ENCODE peak calls at places on chromosome 15, in four cellular contexts. R, F, U and D are unnamed samples. For H3K27me3 and H3K9me3, the result is how much of the 10 kb centered on the place peaks cover.

GRCh38 chr15:86650084-86650483 is 570.4 kb downstream of the AGBL1 start:
- DNase-seq in R (no peak), F (no peak), U (no peak), D (no peak)

GRCh38 chr15:93985925-93986324 is 245.4 kb upstream of the MCTP2 start:
- DNase-seq in R (no peak), F (no peak), U (no peak), D (no peak)

GRCh38 chr15:89361451-89362202 is 27.0 kb upstream of the POLG start:
- DNase-seq in R (peak), F (peak), U (peak), D (peak)

GRCh38 chr15:38507570-38507969 is 53.6 kb downstream of the FAM98B start:
- DNase-seq in R (no peak), F (no peak), U (no peak), D (no peak)

GRCh38 chr15:100330221-100330620 is 11.6 kb downstream of the ADAMTS17 start:
- DNase-seq in R (no peak), F (no peak), U (no peak), D (no peak)

GRCh38 chr15:52256366-52256765 is 39.2 kb downstream of the MYO5C start:
- DNase-seq in R (peak), F (peak), U (peak), D (peak)

GRCh38 chr15:99447497-99448371 is 118.0 kb upstream of the MEF2A start:
- DNase-seq in R (no peak), F (no peak), U (no peak), D (peak)

GRCh38 chr15:70835415-70835814 is 18.5 kb downstream of the LARP6 start:
- DNase-seq in R (no peak), F (no peak), U (peak), D (peak)

GRCh38 chr15:55290361-55291057 is 896 bp upstream of the RAB27A start:
- DNase-seq in R (peak), F (peak), U (peak), D (peak)

GRCh38 chr15:98760975-98761374 is 112.6 kb downstream of the IGF1R start:
- DNase-seq in R (no peak), F (no peak), U (no peak), D (no peak)

GRCh38 chr15:74041311-74041756 is 41.0 kb downstream of the GOLGA6A start:
- DNase-seq in R (no peak), F (no peak), U (no peak), D (no peak)
- H3K27ac ChIP-seq in R (peak), F (peak), U (peak), D (peak)

DNA sequence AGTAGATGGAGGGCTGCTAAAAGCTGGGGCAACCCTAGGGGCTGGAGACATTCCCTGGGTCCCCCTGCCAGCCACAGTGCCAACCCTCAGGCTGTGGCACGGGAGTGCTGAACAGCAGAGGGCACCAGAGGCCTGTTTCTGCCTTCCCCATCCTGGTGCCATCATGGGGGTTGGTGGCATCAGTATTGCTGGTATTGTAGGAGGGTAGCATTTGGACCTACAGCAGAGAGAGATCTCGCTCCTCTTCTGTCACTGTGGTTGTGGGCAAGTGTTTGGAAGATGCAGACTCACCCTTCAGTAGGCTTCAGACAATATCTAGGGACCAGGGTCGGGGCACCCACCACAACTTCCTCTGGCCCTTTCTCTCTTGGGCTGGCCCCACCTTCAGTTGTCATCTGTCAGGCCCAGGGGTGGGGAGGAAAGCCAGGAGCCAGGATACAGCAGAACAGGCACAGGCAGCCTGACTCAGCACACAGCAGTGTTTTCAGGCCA is 123.5 kb downstream of the RPLP1 start:
- DNase-seq in R (peak), F (peak), U (no peak), D (peak)
- H3K27me3 ChIP-seq in R (under half), F (under half), U (under half), D (under half)

GRCh38 chr15:65394280-65394789 is 16.5 kb upstream of the IGDCC3 start:
- DNase-seq in R (no peak), F (no peak), U (no peak), D (no peak)

GRCh38 chr15:65394936-65395335 is 17.1 kb upstream of the IGDCC3 start:
- DNase-seq in R (no peak), F (no peak), U (no peak), D (no peak)

GRCh38 chr15:65396965-65397317 is 19.1 kb upstream of the IGDCC3 start:
- DNase-seq in R (no peak), F (no peak), U (no peak), D (no peak)

GRCh38 chr15:65395567-65396185 is 17.9 kb upstream of the IGDCC3 start:
- DNase-seq in R (no peak), F (no peak), U (no peak), D (no peak)

GRCh38 chr15:65396283-65396964 is 18.6 kb upstream of the IGDCC3 start:
- DNase-seq in R (no peak), F (no peak), U (no peak), D (no peak)
- H3K9me3 ChIP-seq in R (under half), F (under half), U (under half), D (under half)

GRCh38 chr15:33027636-33028035 is 166.9 kb downstream of the FMN1 start:
- DNase-seq in R (no peak), F (no peak), U (no peak), D (no peak)

GRCh38 chr15:33026614-33027013 is 167.9 kb downstream of the FMN1 start:
- DNase-seq in R (no peak), F (no peak), U (no peak), D (no peak)

GRCh38 chr15:33019354-33019981 is 175.0 kb downstream of the FMN1 start:
- DNase-seq in R (no peak), F (no peak), U (no peak), D (no peak)

GRCh38 chr15:33021806-33022389 is 172.6 kb downstream of the FMN1 start:
- DNase-seq in R (no peak), F (no peak), U (no peak), D (no peak)

DNA sequence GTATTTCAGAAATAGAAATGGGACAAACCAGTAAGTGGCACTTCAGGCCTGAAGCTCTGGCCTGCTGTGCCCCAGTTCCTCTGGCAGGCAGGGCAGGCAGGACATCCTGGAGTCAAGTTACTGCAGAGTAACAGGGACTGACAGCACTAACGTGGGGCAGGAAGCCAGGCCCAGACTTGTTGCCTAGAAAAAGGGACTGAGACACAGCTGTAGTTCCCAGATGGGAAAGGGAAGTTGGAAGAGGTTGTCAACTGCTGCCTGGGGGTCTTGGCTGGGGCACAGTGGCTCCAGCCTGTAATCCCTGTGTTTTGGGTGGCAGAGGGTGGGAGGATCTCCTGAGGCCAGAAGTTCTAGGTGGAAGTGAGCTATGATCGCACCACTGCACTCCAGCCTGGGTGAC is 171.9 kb downstream of the FMN1 start:
- DNase-seq in R (peak), F (peak), U (no peak), D (no peak)
- H3K27ac ChIP-seq in R (peak), F (peak), U (no peak), D (no peak)

GRCh38 chr15:77838595-77838994 is 205.9 kb upstream of the LINGO1 start:
- DNase-seq in R (no peak), F (no peak), U (no peak), D (no peak)

GRCh38 chr15:77840962-77841361 is 208.2 kb upstream of the LINGO1 start:
- DNase-seq in R (no peak), F (no peak), U (no peak), D (no peak)

GRCh38 chr15:77839431-77839830 is 206.7 kb upstream of the LINGO1 start:
- DNase-seq in R (no peak), F (no peak), U (no peak), D (no peak)

GRCh38 chr15:77839970-77840609 is 207.4 kb upstream of the LINGO1 start:
- DNase-seq in R (no peak), F (no peak), U (no peak), D (no peak)

GRCh38 chr15:77841376-77841775 is 208.7 kb upstream of the LINGO1 start:
- DNase-seq in R (no peak), F (no peak), U (no peak), D (no peak)
- H3K27me3 ChIP-seq in R (under half), F (under half), U (under half), D (under half)

GRCh38 chr15:25238126-25238525 is 200.7 kb downstream of the UBE3A start:
- DNase-seq in R (no peak), F (no peak), U (no peak), D (no peak)
- H3K9me3 ChIP-seq in R (under half), F (half or more), U (under half), D (under half)

DNA sequence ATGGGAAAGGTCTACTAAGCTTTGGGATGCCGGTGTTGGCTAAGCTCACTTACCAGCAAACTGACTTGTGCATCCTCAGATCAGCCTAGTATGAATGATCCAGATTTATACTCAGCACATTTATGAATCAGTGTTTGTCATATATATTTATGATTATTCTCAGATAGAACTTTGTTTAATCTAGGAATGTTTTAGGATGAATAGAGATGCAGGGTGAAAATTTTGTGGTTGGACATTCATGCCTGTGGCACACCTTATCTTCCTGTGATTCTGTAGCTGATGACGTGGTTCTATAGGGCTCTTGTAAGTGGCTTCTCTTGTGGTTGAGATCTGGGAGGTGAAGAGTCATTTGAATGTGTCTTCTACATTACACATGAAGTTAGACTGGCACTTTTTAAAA is 11.4 kb downstream of the CDIN1 start:
- DNase-seq in R (no peak), F (no peak), U (no peak), D (no peak)
- H3K27ac ChIP-seq in R (no peak), F (no peak), U (peak), D (no peak)

DNA sequence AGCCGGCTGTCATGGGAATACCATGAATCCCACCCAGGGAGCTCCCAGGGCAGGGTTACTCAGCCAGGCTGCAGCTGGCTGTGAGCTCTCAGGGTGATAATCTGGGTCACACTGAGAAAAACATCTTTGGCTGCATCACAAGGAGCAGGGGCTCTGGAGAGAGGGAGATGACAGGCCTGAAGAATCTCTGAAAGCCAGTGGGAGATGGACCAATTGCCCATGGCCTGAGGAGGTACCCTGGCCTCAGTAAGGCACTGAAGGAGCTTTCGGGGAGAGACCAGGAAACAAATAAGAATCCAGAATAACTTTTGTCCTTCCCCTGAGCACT is 28.2 kb upstream of the GOLGA6C start:
- DNase-seq in R (no peak), F (no peak), U (no peak), D (no peak)
- H3K27me3 ChIP-seq in R (under half), F (under half), U (under half), D (under half)

DNA sequence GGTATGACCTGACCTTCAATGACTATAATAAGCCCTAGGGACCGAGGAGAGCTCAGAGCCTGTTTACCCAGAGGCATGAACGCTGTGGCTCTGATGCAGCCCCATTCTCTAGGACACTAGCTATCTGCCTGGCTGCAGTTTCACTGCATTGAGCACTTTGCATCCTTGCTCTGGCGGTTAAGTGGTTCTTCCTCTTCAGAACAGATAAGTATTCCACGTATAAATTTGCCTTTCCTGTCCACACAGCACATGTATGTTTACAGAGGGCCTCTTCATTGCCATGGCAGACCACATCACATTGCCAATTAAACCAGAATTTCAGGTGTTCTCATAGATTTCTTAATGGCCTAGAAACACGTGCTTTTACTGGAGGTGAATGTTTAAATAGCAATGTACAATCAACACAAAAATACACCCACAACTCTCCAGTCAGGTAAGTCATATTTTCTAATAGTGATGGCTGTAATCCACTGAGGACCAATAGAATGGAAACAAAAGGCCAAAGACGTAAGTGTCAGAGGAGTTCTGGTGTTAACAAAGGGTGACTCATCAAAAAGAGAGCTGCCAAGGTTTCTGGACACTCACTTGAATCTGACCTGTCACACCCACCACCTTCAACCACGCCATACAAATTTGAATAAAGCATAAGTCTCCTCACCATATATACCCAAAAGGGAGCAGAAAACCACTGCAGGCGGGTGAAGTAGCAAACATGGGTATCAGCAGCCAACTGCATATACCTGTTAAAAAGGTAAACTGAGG is 553.4 kb downstream of the OCA2 start:
- DNase-seq in R (no peak), F (no peak), U (no peak), D (no peak)
- H3K9me3 ChIP-seq in R (under half), F (under half), U (under half), D (under half)

GRCh38 chr15:74820056-74820455 is 6.4 kb upstream of the CPLX3 start:
- DNase-seq in R (no peak), F (no peak), U (no peak), D (no peak)

GRCh38 chr15:74817370-74817737 is 4.7 kb downstream of the LMAN1L start:
- DNase-seq in R (peak), F (peak), U (no peak), D (peak)

GRCh38 chr15:74815121-74815933 is 2.7 kb downstream of the LMAN1L start:
- DNase-seq in R (peak), F (no peak), U (no peak), D (peak)

GRCh38 chr15:74815961-74816360 is 3.3 kb downstream of the LMAN1L start:
- DNase-seq in R (no peak), F (no peak), U (no peak), D (no peak)

GRCh38 chr15:74816624-74817369 is 4.2 kb downstream of the LMAN1L start:
- DNase-seq in R (peak), F (no peak), U (no peak), D (no peak)
- H3K27ac ChIP-seq in R (peak), F (peak), U (no peak), D (no peak)